ENCODE peak calls at places on chromosomes 4 and X, in six cellular contexts. One of them, this sample, is unnamed.

GRCh38 chr4:183328832-183329231 is 6.6 kb upstream of the CLDN24 start:
- DNase-seq in A549: no peak
- DNase-seq in H1: no peak
- DNase-seq in tibial nerve: no peak
- DNase-seq in uterus: no peak
- DNase-seq in body of pancreas: no peak
- DNase-seq in this sample: no peak

GRCh38 chr4:119037709-119038463 is 97.7 kb upstream of the MYOZ2 start:
- DNase-seq in H1: no peak
- DNase-seq in A549: no peak
- DNase-seq in body of pancreas: no peak
- DNase-seq in uterus: no peak
- DNase-seq in tibial nerve: no peak
- DNase-seq in this sample: no peak

GRCh38 chrX:48569958-48570357 is 4.3 kb upstream of the RBM3 start:
- DNase-seq in tibial nerve: no peak
- DNase-seq in A549: no peak
- DNase-seq in uterus: no peak
- DNase-seq in H1: no peak
- DNase-seq in body of pancreas: no peak
- DNase-seq in this sample: no peak

GRCh38 chr4:178320003-178320402 is 877.8 kb upstream of the AGA start:
- DNase-seq in H1: no peak
- DNase-seq in body of pancreas: no peak
- DNase-seq in tibial nerve: no peak
- DNase-seq in uterus: no peak
- DNase-seq in A549: no peak
- DNase-seq in this sample: no peak

GRCh38 chr4:146245899-146246298 is 31.6 kb downstream of the REELD1 start:
- DNase-seq in tibial nerve: no peak
- DNase-seq in body of pancreas: no peak
- DNase-seq in A549: no peak
- DNase-seq in uterus: no peak
- DNase-seq in H1: no peak
- DNase-seq in this sample: no peak

GRCh38 chrX:122046226-122046625 is 998.8 kb downstream of the GLUD2 start:
- DNase-seq in uterus: no peak
- DNase-seq in A549: no peak
- DNase-seq in tibial nerve: no peak
- DNase-seq in H1: no peak
- DNase-seq in body of pancreas: no peak
- DNase-seq in this sample: no peak

GRCh38 chr4:125280892-125281403 is 33.8 kb upstream of the FAT4 start:
- DNase-seq in A549: no peak
- DNase-seq in body of pancreas: no peak
- DNase-seq in tibial nerve: no peak
- DNase-seq in H1: no peak
- DNase-seq in uterus: peak; percentile 14
- DNase-seq in this sample: no peak

GRCh38 chrX:44927398-44927797 is 54.4 kb downstream of the KDM6A start:
- DNase-seq in uterus: no peak
- DNase-seq in tibial nerve: no peak
- DNase-seq in H1: no peak
- DNase-seq in body of pancreas: no peak
- DNase-seq in A549: no peak
- DNase-seq in this sample: no peak

GRCh38 chrX:86002076-86002896 is 45.1 kb downstream of the CHM start:
- DNase-seq in A549: peak; percentile 28
- DNase-seq in uterus: no peak
- DNase-seq in tibial nerve: no peak
- DNase-seq in body of pancreas: no peak
- DNase-seq in H1: peak; percentile 56
- DNase-seq in this sample: no peak

GRCh38 chrX:82764521-82764920 is 743.6 kb upstream of the POU3F4 start:
- DNase-seq in body of pancreas: no peak
- DNase-seq in tibial nerve: no peak
- DNase-seq in A549: no peak
- DNase-seq in H1: no peak
- DNase-seq in uterus: no peak
- DNase-seq in this sample: no peak

GRCh38 chrX:118212817-118213183 is 96.2 kb upstream of the KLHL13 start:
- DNase-seq in uterus: no peak
- DNase-seq in tibial nerve: no peak
- DNase-seq in A549: no peak
- DNase-seq in body of pancreas: no peak
- DNase-seq in H1: no peak
- DNase-seq in this sample: no peak

GRCh38 chr4:140730108-140730507 is 26.1 kb downstream of the TBC1D9 start:
- DNase-seq in H1: no peak
- DNase-seq in tibial nerve: no peak
- DNase-seq in body of pancreas: no peak
- DNase-seq in A549: no peak
- DNase-seq in uterus: no peak
- DNase-seq in this sample: no peak

GRCh38 chrX:6041630-6042029 is 187.0 kb downstream of the NLGN4X start:
- DNase-seq in uterus: no peak
- DNase-seq in A549: no peak
- DNase-seq in tibial nerve: no peak
- DNase-seq in body of pancreas: no peak
- DNase-seq in H1: no peak
- DNase-seq in this sample: no peak

DNA sequence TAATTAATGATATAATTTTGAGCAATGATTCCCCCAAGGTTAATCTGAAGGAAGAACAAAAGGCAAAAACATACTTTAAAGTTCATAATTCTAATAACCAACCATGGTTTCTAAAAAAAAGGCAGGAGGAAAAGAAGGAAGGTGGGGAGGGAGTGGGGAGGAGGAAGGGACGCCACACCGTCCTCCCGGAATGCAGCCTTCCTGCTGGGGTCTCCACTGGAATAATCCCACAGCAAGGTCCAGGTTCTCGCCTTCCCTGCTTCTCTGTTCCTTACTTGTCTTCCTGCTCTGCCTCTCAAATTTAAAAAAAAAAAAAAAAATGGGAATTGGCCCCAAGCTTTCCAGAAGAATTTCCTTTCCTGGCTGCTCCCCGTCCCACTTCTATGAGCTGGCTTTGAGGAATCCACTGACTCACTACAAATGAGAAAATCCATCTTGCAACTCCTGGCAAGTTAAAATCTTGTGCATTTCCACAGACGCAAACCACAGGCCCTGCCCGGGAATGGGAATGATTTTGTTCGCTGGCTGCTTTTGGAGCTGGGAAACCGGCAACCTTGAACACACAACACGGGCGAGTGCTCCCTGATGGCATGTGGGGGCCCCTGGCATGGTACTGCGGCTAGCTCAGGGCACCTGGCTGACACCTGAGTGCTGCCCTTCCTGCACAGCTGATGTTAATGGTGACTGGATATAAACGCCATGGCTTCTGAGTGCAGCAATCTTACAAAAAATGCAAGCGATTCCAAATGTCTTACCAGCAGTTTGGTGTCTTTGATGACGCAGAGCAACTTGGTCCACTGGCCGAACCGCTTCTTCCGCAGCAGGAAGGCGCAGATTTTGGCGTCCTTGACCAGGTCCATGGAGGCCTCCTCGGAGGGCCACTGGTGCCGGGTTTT is 97.0 kb downstream of the AFAP1 start:
- DNase-seq in uterus: peak; percentile 75
- DNase-seq in tibial nerve: no peak
- DNase-seq in H1: no peak
- DNase-seq in A549: peak; percentile 91
- DNase-seq in body of pancreas: no peak
- DNase-seq in this sample: peak; percentile 50
- TF ChIP-seq POLR2A in uterus: no peak
- TF ChIP-seq POLR2A in tibial nerve: no peak
- TF ChIP-seq POLR2A in H1: no peak
- TF ChIP-seq POLR2A in A549: no peak
- TF ChIP-seq POLR2A in body of pancreas: no peak
- TF ChIP-seq POLR2A in this sample: no peak

GRCh38 chr4:7044415-7044930 is 1.3 kb downstream of the TADA2B start:
- DNase-seq in tibial nerve: no peak
- DNase-seq in uterus: no peak
- DNase-seq in H1: no peak
- DNase-seq in body of pancreas: peak; percentile 49
- DNase-seq in A549: no peak
- DNase-seq in this sample: no peak

GRCh38 chr4:7045553-7045952 is 2.4 kb downstream of the TADA2B start:
- DNase-seq in A549: no peak
- DNase-seq in body of pancreas: no peak
- DNase-seq in H1: no peak
- DNase-seq in uterus: no peak
- DNase-seq in tibial nerve: no peak
- DNase-seq in this sample: no peak

GRCh38 chr4:7041851-7042696 is 1.1 kb upstream of the TADA2B start:
- DNase-seq in tibial nerve: peak; percentile 21
- DNase-seq in A549: no peak
- DNase-seq in body of pancreas: peak; percentile 50
- DNase-seq in uterus: peak; percentile 55
- DNase-seq in H1: no peak
- DNase-seq in this sample: peak; percentile 90

GRCh38 chr4:7042697-7043464 is at the start of gene TADA2B:
- DNase-seq in uterus: peak; percentile 98
- DNase-seq in A549: peak; percentile 95
- DNase-seq in body of pancreas: peak; percentile 98
- DNase-seq in H1: peak; percentile 92
- DNase-seq in tibial nerve: peak; percentile 94
- DNase-seq in this sample: peak; percentile 99

GRCh38 chr4:7043521-7044414 is 596 bp downstream of the TADA2B start:
- DNase-seq in uterus: peak; percentile 50
- DNase-seq in body of pancreas: peak; percentile 58
- DNase-seq in H1: no peak
- DNase-seq in A549: peak; percentile 22
- DNase-seq in tibial nerve: no peak
- DNase-seq in this sample: peak; percentile 90
- TF ChIP-seq POLR2A in uterus: no peak
- TF ChIP-seq POLR2A in body of pancreas: peak; percentile 71
- TF ChIP-seq POLR2A in H1: no peak
- TF ChIP-seq POLR2A in A549: no peak
- TF ChIP-seq POLR2A in tibial nerve: no peak
- TF ChIP-seq POLR2A in this sample: no peak

GRCh38 chr4:48556268-48556667 is 66.2 kb downstream of the ZAR1 start:
- DNase-seq in body of pancreas: no peak
- DNase-seq in uterus: no peak
- DNase-seq in tibial nerve: no peak
- DNase-seq in A549: no peak
- DNase-seq in H1: no peak
- DNase-seq in this sample: no peak

GRCh38 chr4:48557478-48557877 is 67.4 kb downstream of the ZAR1 start:
- DNase-seq in uterus: no peak
- DNase-seq in H1: no peak
- DNase-seq in A549: peak; percentile 28
- DNase-seq in tibial nerve: no peak
- DNase-seq in body of pancreas: no peak
- DNase-seq in this sample: no peak

GRCh38 chr4:48553720-48554119 is 63.7 kb downstream of the ZAR1 start:
- DNase-seq in body of pancreas: no peak
- DNase-seq in uterus: no peak
- DNase-seq in H1: no peak
- DNase-seq in A549: no peak
- DNase-seq in tibial nerve: no peak
- DNase-seq in this sample: no peak

GRCh38 chr4:48554606-48555005 is 64.6 kb downstream of the ZAR1 start:
- DNase-seq in H1: no peak
- DNase-seq in A549: no peak
- DNase-seq in tibial nerve: no peak
- DNase-seq in body of pancreas: no peak
- DNase-seq in uterus: no peak
- DNase-seq in this sample: no peak

DNA sequence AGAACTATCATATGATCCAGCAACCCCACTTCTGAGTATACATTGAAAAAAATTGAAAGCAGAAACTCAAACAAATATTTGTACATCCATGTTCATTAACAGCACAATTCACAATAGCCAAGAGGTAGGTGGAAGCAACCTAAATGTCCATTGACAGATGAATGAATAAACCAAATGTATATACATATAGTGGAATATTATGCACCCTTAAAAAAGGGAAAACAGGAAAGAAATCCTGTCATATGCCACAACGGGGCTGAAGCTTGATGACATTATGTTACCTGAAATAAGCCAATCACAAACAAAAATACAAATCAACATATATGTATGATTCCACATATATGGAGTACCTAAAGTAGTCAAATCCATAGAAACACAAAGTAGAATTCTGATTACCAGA is 68.0 kb downstream of the ZAR1 start:
- DNase-seq in uterus: no peak
- DNase-seq in H1: no peak
- DNase-seq in tibial nerve: no peak
- DNase-seq in A549: no peak
- DNase-seq in body of pancreas: no peak
- DNase-seq in this sample: no peak
- TF ChIP-seq POLR2A in uterus: no peak
- TF ChIP-seq POLR2A in H1: no peak
- TF ChIP-seq POLR2A in tibial nerve: no peak
- TF ChIP-seq POLR2A in A549: no peak
- TF ChIP-seq POLR2A in body of pancreas: no peak
- TF ChIP-seq POLR2A in this sample: no peak

DNA sequence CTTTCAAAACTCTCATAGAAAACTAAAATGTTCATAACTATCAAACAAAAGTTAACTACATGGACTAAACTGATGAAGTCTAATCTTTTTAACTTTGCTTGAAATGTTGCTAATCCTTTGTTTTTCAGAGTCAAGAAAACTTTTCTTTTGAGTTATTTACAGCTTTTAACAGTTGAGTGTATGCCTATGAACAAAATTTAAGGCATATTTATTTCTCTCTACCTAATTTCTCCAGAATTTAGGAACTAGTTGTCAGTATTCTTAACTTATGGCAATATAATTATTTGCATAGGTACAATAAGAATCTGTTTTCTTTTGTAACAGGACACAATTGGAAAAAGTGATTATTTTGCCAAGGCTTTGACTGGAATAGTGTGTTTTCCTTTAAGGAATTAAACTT is 23.8 kb downstream of the TENM3 start:
- DNase-seq in body of pancreas: no peak
- DNase-seq in tibial nerve: no peak
- DNase-seq in A549: no peak
- DNase-seq in uterus: no peak
- DNase-seq in H1: no peak
- DNase-seq in this sample: no peak
- TF ChIP-seq POLR2A in body of pancreas: no peak
- TF ChIP-seq POLR2A in tibial nerve: no peak
- TF ChIP-seq POLR2A in A549: no peak
- TF ChIP-seq POLR2A in uterus: no peak
- TF ChIP-seq POLR2A in H1: no peak
- TF ChIP-seq POLR2A in this sample: no peak

This sample was measured in lower leg skin.